ENCODE peak calls at places on chromosomes 7 and 10, in nine cellular contexts. One of them, this sample, is unnamed.

GRCh38 chr10:26697163-26697921 is at the start of gene PDSS1:
- DNase-seq in kidney tubule cell: peak; percentile 76
- DNase-seq in activated T-cell treated with anti-CD3 and anti-CD28 coated beads for 48 hours: peak; percentile 69
- DNase-seq in NCI-H1092: peak; percentile 52
- DNase-seq in choroid plexus epithelial cell: peak; percentile 68
- DNase-seq in fibroblast of pulmonary artery: peak; percentile 63
- DNase-seq in WTC11: peak; percentile 70
- DNase-seq in activated effector memory CD4-positive, alpha-beta T cell treated with anti-CD3 and anti-CD28 coated beads, Interleukin-2, amount 50 U/mL, for 16 hours: peak; percentile 87
- DNase-seq in AG09319: peak; percentile 12
- DNase-seq in this sample: peak; percentile 22

GRCh38 chr10:129780901-129781795 is 182.9 kb downstream of the EBF3 start:
- DNase-seq in kidney tubule cell: no peak
- DNase-seq in activated T-cell treated with anti-CD3 and anti-CD28 coated beads for 48 hours: no peak
- DNase-seq in NCI-H1092: no peak
- DNase-seq in choroid plexus epithelial cell: no peak
- DNase-seq in fibroblast of pulmonary artery: no peak
- DNase-seq in WTC11: no peak
- DNase-seq in activated effector memory CD4-positive, alpha-beta T cell treated with anti-CD3 and anti-CD28 coated beads, Interleukin-2, amount 50 U/mL, for 16 hours: peak; percentile 33
- DNase-seq in AG09319: no peak
- DNase-seq in this sample: no peak

GRCh38 chr7:56811081-56811480 is 321.2 kb downstream of the ZNF479 start:
- DNase-seq in kidney tubule cell: no peak
- DNase-seq in activated T-cell treated with anti-CD3 and anti-CD28 coated beads for 48 hours: no peak
- DNase-seq in NCI-H1092: no peak
- DNase-seq in choroid plexus epithelial cell: no peak
- DNase-seq in fibroblast of pulmonary artery: no peak
- DNase-seq in WTC11: no peak
- DNase-seq in activated effector memory CD4-positive, alpha-beta T cell treated with anti-CD3 and anti-CD28 coated beads, Interleukin-2, amount 50 U/mL, for 16 hours: no peak
- DNase-seq in AG09319: no peak
- DNase-seq in this sample: no peak

GRCh38 chr7:34224259-34224658 is 318.9 kb downstream of the BMPER start:
- DNase-seq in kidney tubule cell: no peak
- DNase-seq in activated T-cell treated with anti-CD3 and anti-CD28 coated beads for 48 hours: no peak
- DNase-seq in NCI-H1092: no peak
- DNase-seq in choroid plexus epithelial cell: no peak
- DNase-seq in fibroblast of pulmonary artery: no peak
- DNase-seq in WTC11: no peak
- DNase-seq in activated effector memory CD4-positive, alpha-beta T cell treated with anti-CD3 and anti-CD28 coated beads, Interleukin-2, amount 50 U/mL, for 16 hours: no peak
- DNase-seq in AG09319: no peak
- DNase-seq in this sample: no peak

GRCh38 chr7:97012293-97013005 is 7.1 kb downstream of the DLX6 start:
- DNase-seq in kidney tubule cell: no peak
- DNase-seq in activated T-cell treated with anti-CD3 and anti-CD28 coated beads for 48 hours: no peak
- DNase-seq in NCI-H1092: no peak
- DNase-seq in choroid plexus epithelial cell: no peak
- DNase-seq in fibroblast of pulmonary artery: no peak
- DNase-seq in WTC11: no peak
- DNase-seq in activated effector memory CD4-positive, alpha-beta T cell treated with anti-CD3 and anti-CD28 coated beads, Interleukin-2, amount 50 U/mL, for 16 hours: no peak
- DNase-seq in AG09319: no peak
- DNase-seq in this sample: no peak

GRCh38 chr10:103845983-103846382 is 9.4 kb downstream of the SH3PXD2A start:
- DNase-seq in kidney tubule cell: no peak
- DNase-seq in activated T-cell treated with anti-CD3 and anti-CD28 coated beads for 48 hours: no peak
- DNase-seq in NCI-H1092: no peak
- DNase-seq in choroid plexus epithelial cell: no peak
- DNase-seq in fibroblast of pulmonary artery: no peak
- DNase-seq in WTC11: no peak
- DNase-seq in activated effector memory CD4-positive, alpha-beta T cell treated with anti-CD3 and anti-CD28 coated beads, Interleukin-2, amount 50 U/mL, for 16 hours: peak; percentile 77
- DNase-seq in AG09319: no peak
- DNase-seq in this sample: no peak

GRCh38 chr10:6321880-6322279 is 119.1 kb downstream of the PFKFB3 start:
- DNase-seq in kidney tubule cell: peak; percentile 55
- DNase-seq in activated T-cell treated with anti-CD3 and anti-CD28 coated beads for 48 hours: no peak
- DNase-seq in NCI-H1092: no peak
- DNase-seq in choroid plexus epithelial cell: peak; percentile 45
- DNase-seq in fibroblast of pulmonary artery: peak; percentile 24
- DNase-seq in WTC11: no peak
- DNase-seq in activated effector memory CD4-positive, alpha-beta T cell treated with anti-CD3 and anti-CD28 coated beads, Interleukin-2, amount 50 U/mL, for 16 hours: no peak
- DNase-seq in AG09319: no peak
- DNase-seq in this sample: no peak

GRCh38 chr10:81961451-81962184 is 86.6 kb downstream of the NRG3 start:
- DNase-seq in kidney tubule cell: no peak
- DNase-seq in activated T-cell treated with anti-CD3 and anti-CD28 coated beads for 48 hours: no peak
- DNase-seq in NCI-H1092: no peak
- DNase-seq in choroid plexus epithelial cell: peak; percentile 6
- DNase-seq in fibroblast of pulmonary artery: no peak
- DNase-seq in WTC11: no peak
- DNase-seq in activated effector memory CD4-positive, alpha-beta T cell treated with anti-CD3 and anti-CD28 coated beads, Interleukin-2, amount 50 U/mL, for 16 hours: no peak
- DNase-seq in AG09319: no peak
- DNase-seq in this sample: no peak

GRCh38 chr7:100933735-100934134 is 15.6 kb upstream of the MUC3A start:
- DNase-seq in kidney tubule cell: no peak
- DNase-seq in activated T-cell treated with anti-CD3 and anti-CD28 coated beads for 48 hours: no peak
- DNase-seq in NCI-H1092: no peak
- DNase-seq in choroid plexus epithelial cell: no peak
- DNase-seq in fibroblast of pulmonary artery: no peak
- DNase-seq in WTC11: peak; percentile 54
- DNase-seq in activated effector memory CD4-positive, alpha-beta T cell treated with anti-CD3 and anti-CD28 coated beads, Interleukin-2, amount 50 U/mL, for 16 hours: no peak
- DNase-seq in AG09319: no peak
- DNase-seq in this sample: no peak

GRCh38 chr10:11715815-11716494 is 26.2 kb upstream of the ECHDC3 start:
- DNase-seq in kidney tubule cell: peak; percentile 30
- DNase-seq in activated T-cell treated with anti-CD3 and anti-CD28 coated beads for 48 hours: no peak
- DNase-seq in NCI-H1092: no peak
- DNase-seq in choroid plexus epithelial cell: no peak
- DNase-seq in fibroblast of pulmonary artery: no peak
- DNase-seq in WTC11: no peak
- DNase-seq in activated effector memory CD4-positive, alpha-beta T cell treated with anti-CD3 and anti-CD28 coated beads, Interleukin-2, amount 50 U/mL, for 16 hours: no peak
- DNase-seq in AG09319: no peak
- DNase-seq in this sample: no peak

GRCh38 chr10:132806126-132807061 is 20.4 kb upstream of the NKX6-2 start:
- DNase-seq in kidney tubule cell: no peak
- DNase-seq in activated T-cell treated with anti-CD3 and anti-CD28 coated beads for 48 hours: no peak
- DNase-seq in NCI-H1092: no peak
- DNase-seq in choroid plexus epithelial cell: peak; percentile 17
- DNase-seq in fibroblast of pulmonary artery: no peak
- DNase-seq in WTC11: no peak
- DNase-seq in activated effector memory CD4-positive, alpha-beta T cell treated with anti-CD3 and anti-CD28 coated beads, Interleukin-2, amount 50 U/mL, for 16 hours: no peak
- DNase-seq in AG09319: no peak
- DNase-seq in this sample: no peak